ENCODE peak calls at places on chromosomes 16 and 17, in six cellular contexts. J is GM13977, T is coronary artery, I is A549, M is astrocyte of the cerebellum, O is testis. P is an unnamed sample.

GRCh38 chr17:64769712-64770111 is 107.6 kb upstream of the SMURF2 start:
- DNase-seq in J (no peak), T (no peak), I (no peak), M (no peak), O (no peak), P (peak)

GRCh38 chr17:67293251-67294203 is 48.5 kb upstream of the HELZ start:
- DNase-seq in J (peak), T (peak), I (peak), M (no peak), O (peak), P (no peak)

GRCh38 chr17:27319536-27320221 is 25.8 kb downstream of the WSB1 start:
- DNase-seq in J (no peak), T (peak), I (no peak), M (peak), O (peak), P (no peak)

GRCh38 chr17:73863761-73864535 is 219.7 kb upstream of the SDK2 start:
- DNase-seq in J (no peak), T (no peak), I (no peak), M (no peak), O (no peak), P (no peak)

GRCh38 chr17:82020874-82021727 is 1.6 kb downstream of the CENPX start:
- DNase-seq in J (peak), T (no peak), I (peak), M (peak), O (peak), P (no peak)

GRCh38 chr16:84925092-84925772 is 86.1 kb downstream of the ZDHHC7 start:
- DNase-seq in J (peak), T (no peak), I (peak), M (no peak), O (peak), P (no peak)

GRCh38 chr16:65975049-65975708 is 391.3 kb upstream of the CDH5 start:
- DNase-seq in J (no peak), T (no peak), I (peak), M (no peak), O (no peak), P (no peak)

GRCh38 chr17:3828151-3828851 is 17.7 kb downstream of the NCBP3 start:
- DNase-seq in J (no peak), T (no peak), I (no peak), M (no peak), O (no peak), P (no peak)

GRCh38 chr16:51982715-51983680 is 563.9 kb downstream of the TOX3 start:
- DNase-seq in J (peak), T (no peak), I (peak), M (peak), O (peak), P (no peak)

GRCh38 chr17:31357831-31358400 is 33.6 kb upstream of the RAB11FIP4 start:
- DNase-seq in J (no peak), T (no peak), I (peak), M (no peak), O (no peak), P (no peak)

GRCh38 chr16:3576211-3576610 is 992 bp downstream of the NLRC3 start:
- DNase-seq in J (no peak), T (no peak), I (no peak), M (no peak), O (no peak), P (no peak)

GRCh38 chr16:68844211-68844564 is 857 bp downstream of the TANGO6 start:
- DNase-seq in J (no peak), T (no peak), I (no peak), M (no peak), O (no peak), P (no peak)

GRCh38 chr17:9783012-9783411 is 8.4 kb downstream of the DHRS7C start:
- DNase-seq in J (no peak), T (no peak), I (no peak), M (no peak), O (no peak), P (no peak)

GRCh38 chr16:15643453-15644305 is 725 bp upstream of the MARF1 start:
- DNase-seq in J (no peak), T (no peak), I (peak), M (peak), O (peak), P (no peak)

DNA sequence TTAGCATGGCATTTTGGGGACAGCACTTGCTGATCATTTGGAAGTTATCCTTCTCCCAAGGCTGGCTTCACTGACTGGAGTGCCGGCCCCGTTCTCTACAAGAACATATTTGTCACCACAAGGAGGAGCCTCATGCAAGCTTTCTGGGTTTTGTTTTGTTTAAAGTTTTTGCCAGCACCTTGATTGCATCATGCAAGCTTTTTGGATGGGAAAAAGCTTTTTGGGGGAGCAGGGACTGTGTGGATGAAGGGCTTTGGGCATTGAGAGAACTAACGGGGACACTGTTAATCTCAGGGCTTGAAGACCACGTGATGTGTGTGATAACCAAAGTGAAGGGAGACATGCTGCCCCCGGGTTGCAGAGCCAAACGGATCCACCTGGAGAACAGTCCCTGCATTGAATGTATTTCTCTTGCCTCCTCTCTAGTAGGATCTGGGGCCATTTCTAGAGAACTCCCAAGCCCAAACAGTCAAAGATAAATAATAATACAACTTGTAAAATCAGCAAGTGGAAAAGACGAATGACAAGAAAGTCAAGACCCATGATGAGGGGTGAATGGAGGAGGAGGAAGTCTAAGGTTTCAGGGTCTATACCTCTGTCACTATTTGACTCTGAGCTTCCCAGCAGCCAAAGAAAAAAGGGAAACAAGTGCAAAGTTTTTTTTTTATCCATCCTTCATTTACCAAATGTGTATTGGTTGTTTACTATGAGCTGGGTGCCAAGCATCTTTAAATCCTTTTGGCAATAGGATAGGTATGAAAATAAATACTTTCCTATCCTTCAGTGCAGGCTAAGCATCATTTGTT is 17.2 kb downstream of the TMEM114 start:
- DNase-seq in J (no peak), T (no peak), I (peak), M (peak), O (peak), P (no peak)
- TF ChIP-seq CTCF in J (peak), T (no peak), I (peak), M (peak), O (peak), P (peak)

DNA sequence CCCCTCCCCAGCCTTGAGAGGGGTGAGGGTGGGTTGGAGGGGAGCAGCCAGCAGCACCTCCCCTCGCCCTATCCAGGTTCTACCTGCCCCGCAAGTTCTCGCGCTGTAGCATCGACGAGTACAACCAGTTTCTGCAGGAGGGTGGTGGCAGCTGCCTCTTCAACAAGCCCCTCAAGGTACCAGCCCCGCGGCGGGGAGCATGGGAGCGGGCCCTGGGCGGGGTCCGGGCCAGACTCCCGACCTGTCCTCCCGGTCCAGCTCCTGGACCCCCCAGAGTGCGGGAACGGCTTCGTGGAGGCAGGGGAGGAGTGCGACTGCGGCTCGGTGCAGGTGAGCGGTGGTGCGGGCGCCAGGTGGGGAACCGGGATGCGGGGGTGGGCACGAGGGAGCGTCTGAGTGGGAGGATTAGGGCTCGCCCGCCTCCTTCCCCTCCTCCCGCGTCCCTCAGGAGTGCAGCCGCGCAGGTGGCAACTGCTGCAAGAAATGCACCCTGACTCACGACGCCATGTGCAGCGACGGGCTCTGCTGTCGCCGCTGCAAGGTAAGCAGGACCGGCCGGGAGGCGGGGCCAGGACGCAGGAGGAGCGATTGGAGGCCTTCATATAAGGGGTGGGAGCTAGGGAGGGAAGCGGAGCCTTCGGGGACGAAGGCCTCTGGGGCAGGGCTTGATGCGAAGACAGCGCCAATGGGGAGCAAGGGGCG is 16.5 kb downstream of the ADAM11 start:
- DNase-seq in J (peak), T (peak), I (peak), M (peak), O (peak), P (peak)
- TF ChIP-seq CTCF in J (no peak), T (no peak), I (peak), M (no peak), O (no peak), P (peak)

GRCh38 chr16:2152695-2153506 is 2.7 kb upstream of the TRAF7 start:
- DNase-seq in J (no peak), T (no peak), I (peak), M (no peak), O (no peak), P (no peak)
- TF ChIP-seq CTCF in J (peak), T (no peak), I (no peak), M (no peak), O (no peak), P (no peak)

GRCh38 chr17:42574463-42574862 is 3.1 kb downstream of the PSMC3IP start:
- DNase-seq in J (no peak), T (no peak), I (no peak), M (no peak), O (no peak), P (no peak)

GRCh38 chr17:42577140-42577531 is 393 bp downstream of the PSMC3IP start:
- DNase-seq in J (no peak), T (peak), I (no peak), M (no peak), O (no peak), P (no peak)

GRCh38 chr17:42579794-42580551 is 2.4 kb upstream of the PSMC3IP start:
- DNase-seq in J (no peak), T (no peak), I (no peak), M (no peak), O (no peak), P (no peak)

GRCh38 chr17:42578282-42578869 is 847 bp upstream of the PSMC3IP start:
- DNase-seq in J (peak), T (no peak), I (peak), M (peak), O (peak), P (peak)

DNA sequence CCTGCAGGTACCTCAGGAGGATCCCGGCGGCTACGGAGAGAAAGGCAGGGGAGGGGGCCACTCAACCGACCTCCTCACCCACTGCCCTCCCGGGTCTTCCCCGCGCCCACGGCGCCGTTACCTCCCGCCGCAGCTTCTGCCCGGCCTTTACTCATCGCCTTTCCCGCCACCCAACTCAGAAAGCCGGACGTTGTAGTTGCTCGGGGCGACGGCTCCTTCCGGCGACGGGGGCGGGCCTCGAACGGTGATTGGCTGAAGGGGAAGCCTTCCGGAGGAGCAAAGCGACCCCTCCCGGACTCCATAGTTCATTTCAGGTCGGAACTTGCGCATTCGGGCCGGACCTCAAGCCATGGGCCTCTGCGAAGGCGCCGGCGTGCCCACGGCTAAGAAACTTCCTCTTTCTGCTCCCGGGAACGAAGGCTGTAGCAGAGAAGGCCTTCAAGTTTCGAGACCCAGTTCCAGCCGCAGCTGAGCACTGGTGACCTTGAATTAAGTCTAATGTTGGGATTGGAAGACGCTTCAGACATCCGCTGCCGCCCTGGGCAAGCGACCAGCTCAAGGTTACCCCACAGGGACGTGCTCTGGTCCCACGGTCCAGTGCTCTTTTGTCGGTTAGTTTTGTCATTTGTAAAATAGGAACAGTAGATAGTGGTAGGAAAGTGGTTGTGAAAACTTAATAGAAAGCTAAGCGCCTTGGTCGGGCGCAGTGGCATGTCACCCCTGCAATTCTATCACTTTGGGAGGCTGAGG is at the start of gene PSMC3IP:
- DNase-seq in J (peak), T (peak), I (peak), M (peak), O (peak), P (peak)
- TF ChIP-seq CTCF in J (peak), T (no peak), I (peak), M (peak), O (peak), P (peak)

P was measured in osteocyte.